ENCODE peak calls at places on chromosomes 3 and 15, in eight cellular contexts. S is KG1; M is activated T-cell treated with anti-CD3 and anti-CD28 coated beads for 24 hours; V is caudate nucleus; U is naive thymus-derived CD8-positive, alpha-beta T cell; I is EL; N is iris pigment epithelial cell; Z is Ammon's horn. E is an unnamed sample.

GRCh38 chr3:188962253-188963247 is 209.2 kb upstream of the TPRG1 start:
- DNase-seq in N (no peak), U (no peak), V (no peak), I (no peak), S (no peak), M (peak), Z (no peak), E (no peak)

GRCh38 chr3:25910997-25911396 is 121.1 kb downstream of the OXSM start:
- DNase-seq in M (peak), N (peak), U (peak), V (no peak), I (peak), Z (peak), S (no peak), E (peak)

GRCh38 chr15:43948691-43949325 is 122.0 kb downstream of the WDR76 start:
- DNase-seq in I (no peak), V (no peak), S (no peak), U (no peak), Z (no peak), M (no peak), N (no peak), E (peak)

GRCh38 chr3:35417080-35417479 is 222.2 kb upstream of the ARPP21 start:
- DNase-seq in Z (no peak), M (no peak), N (no peak), S (no peak), U (no peak), I (no peak), V (no peak), E (no peak)

GRCh38 chr3:141103503-141103902 is 52.4 kb downstream of the SPSB4 start:
- DNase-seq in U (no peak), M (no peak), Z (no peak), I (no peak), N (no peak), V (no peak), S (no peak), E (no peak)

GRCh38 chr15:95693917-95694316 is 636.6 kb upstream of the NR2F2 start:
- DNase-seq in I (no peak), M (no peak), S (no peak), U (no peak), V (no peak), Z (no peak), N (no peak), E (peak)

GRCh38 chr15:35506272-35506870 is 39.6 kb downstream of the DPH6 start:
- DNase-seq in S (no peak), M (no peak), V (no peak), N (no peak), I (no peak), U (no peak), Z (no peak), E (no peak)

GRCh38 chr3:18390024-18390660 is 35.0 kb downstream of the SATB1 start:
- DNase-seq in I (no peak), M (no peak), V (no peak), U (no peak), S (no peak), N (no peak), Z (no peak), E (no peak)

GRCh38 chr3:169618894-169619792 is 44.4 kb downstream of the MECOM start:
- DNase-seq in M (no peak), V (no peak), S (no peak), U (no peak), Z (no peak), I (no peak), N (peak), E (no peak)

GRCh38 chr3:38454179-38454883 is 641 bp downstream of the ACVR2B start:
- DNase-seq in V (no peak), N (peak), Z (no peak), U (peak), M (no peak), S (no peak), I (peak), E (peak)

GRCh38 chr3:10015476-10015904 is 10.7 kb upstream of the FANCD2 start:
- DNase-seq in N (peak), M (no peak), U (no peak), S (no peak), Z (peak), V (no peak), I (peak), E (peak)

GRCh38 chr15:87731630-87732029 is 524.9 kb downstream of the NTRK3 start:
- DNase-seq in U (no peak), I (no peak), V (no peak), M (no peak), Z (no peak), N (no peak), S (no peak), E (no peak)

GRCh38 chr3:52670621-52671521 is 14.8 kb downstream of the PBRM1 start:
- DNase-seq in Z (no peak), M (peak), S (no peak), N (peak), I (peak), U (no peak), V (no peak), E (peak)

GRCh38 chr3:169149349-169149890 is 514.1 kb downstream of the MECOM start:
- DNase-seq in V (peak), U (peak), N (peak), S (peak), I (peak), Z (peak), M (peak), E (peak)

GRCh38 chr15:88604972-88605506 is 16.1 kb upstream of the AEN start:
- DNase-seq in S (no peak), M (no peak), I (no peak), Z (no peak), V (no peak), N (no peak), U (no peak), E (no peak)

GRCh38 chr15:62502451-62502850 is 337.4 kb upstream of the C2CD4B start:
- DNase-seq in N (no peak), U (no peak), I (no peak), S (no peak), Z (no peak), V (no peak), M (no peak), E (no peak)

GRCh38 chr3:187669675-187670504 is at the start of gene SST:
- DNase-seq in U (peak), Z (no peak), N (peak), S (no peak), I (peak), V (no peak), M (no peak), E (peak)

GRCh38 chr15:50358805-50359204 is 3.8 kb upstream of the GABPB1 start:
- DNase-seq in U (peak), S (no peak), I (peak), N (peak), Z (no peak), M (no peak), V (no peak), E (peak)

GRCh38 chr15:69559440-69560215 is 107.0 kb downstream of the RPLP1 start:
- DNase-seq in Z (no peak), N (peak), V (no peak), S (no peak), M (no peak), I (no peak), U (no peak), E (no peak)

GRCh38 chr3:134353831-134354611 is 20.2 kb downstream of the AMOTL2 start:
- DNase-seq in S (no peak), V (no peak), N (no peak), I (peak), M (no peak), Z (no peak), U (no peak), E (no peak)

GRCh38 chr15:93072011-93072410 is 17.0 kb downstream of the RGMA start:
- DNase-seq in M (no peak), N (peak), Z (no peak), V (no peak), U (no peak), S (no peak), I (no peak), E (peak)

GRCh38 chr3:102302020-102302419 is 132.8 kb upstream of the ZPLD1 start:
- DNase-seq in V (no peak), Z (no peak), I (no peak), S (no peak), M (no peak), N (peak), U (no peak), E (no peak)

GRCh38 chr3:149120051-149120972 is 9.1 kb upstream of the HPS3 start:
- DNase-seq in U (peak), S (peak), N (peak), Z (peak), V (no peak), M (no peak), I (peak), E (peak)

GRCh38 chr3:116019254-116019763 is 396.0 kb downstream of the GAP43 start:
- DNase-seq in U (no peak), S (no peak), Z (no peak), V (no peak), N (no peak), M (no peak), I (no peak), E (no peak)

GRCh38 chr3:33989229-33989628 is 190.8 kb downstream of the PDCD6IP start:
- DNase-seq in U (no peak), V (no peak), I (no peak), Z (no peak), M (no peak), N (no peak), S (no peak), E (no peak)

GRCh38 chr3:156859578-156859977 is 33.4 kb downstream of the LEKR1 start:
- DNase-seq in I (no peak), S (no peak), Z (no peak), U (no peak), M (no peak), N (no peak), V (no peak), E (no peak)

GRCh38 chr3:61681636-61682035 is 120.3 kb downstream of the PTPRG start:
- DNase-seq in N (no peak), M (no peak), U (no peak), V (no peak), S (no peak), Z (no peak), I (no peak), E (no peak)

GRCh38 chr3:150429767-150430166 is 21.7 kb downstream of the TSC22D2 start:
- DNase-seq in I (no peak), V (no peak), M (no peak), Z (no peak), N (no peak), U (no peak), S (no peak), E (no peak)

E was measured in IMR-90.